ENCODE peak calls at places on chromosomes 6 and 20, in eight cellular contexts. L, I, G, X, N, Z, W and M are unnamed samples.

GRCh38 chr20:12617076-12617475 is 391.7 kb upstream of the SPTLC3 start:
- DNase-seq in L (no peak), I (no peak), G (no peak), X (no peak), N (no peak), Z (no peak), W (no peak), M (no peak)

GRCh38 chr20:8744228-8744844 is 324.6 kb upstream of the PLCB4 start:
- DNase-seq in L (no peak), I (peak), G (no peak), X (no peak), N (no peak), Z (no peak), W (no peak), M (no peak)

GRCh38 chr6:29071831-29072723 is 15.0 kb downstream of the OR2B3 start:
- DNase-seq in L (no peak), I (peak), G (no peak), X (no peak), N (no peak), Z (no peak), W (peak), M (peak)

GRCh38 chr6:117502580-117502979 is 20.1 kb downstream of the DCBLD1 start:
- DNase-seq in L (no peak), I (peak), G (no peak), X (no peak), N (no peak), Z (no peak), W (no peak), M (no peak)

GRCh38 chr20:12790856-12791255 is 217.9 kb upstream of the SPTLC3 start:
- DNase-seq in L (no peak), I (no peak), G (no peak), X (no peak), N (no peak), Z (no peak), W (no peak), M (no peak)

GRCh38 chr6:27839303-27840081 is 72.7 kb downstream of the OR2B2 start:
- DNase-seq in L (no peak), I (peak), G (peak), X (peak), N (no peak), Z (no peak), W (peak), M (no peak)

GRCh38 chr6:121520337-121521163 is 85.1 kb downstream of the GJA1 start:
- DNase-seq in L (no peak), I (peak), G (no peak), X (no peak), N (no peak), Z (no peak), W (peak), M (no peak)

GRCh38 chr6:135231469-135231844 is 50.3 kb downstream of the MYB start:
- DNase-seq in L (peak), I (peak), G (no peak), X (no peak), N (no peak), Z (no peak), W (no peak), M (no peak)

GRCh38 chr20:22305391-22305790 is 279.0 kb downstream of the FOXA2 start:
- DNase-seq in L (no peak), I (no peak), G (no peak), X (no peak), N (no peak), Z (no peak), W (no peak), M (no peak)

GRCh38 chr6:111280445-111280844 is 193.1 kb downstream of the SLC16A10 start:
- DNase-seq in L (no peak), I (no peak), G (no peak), X (no peak), N (no peak), Z (no peak), W (no peak), M (no peak)

GRCh38 chr6:33993653-33994052 is 152.2 kb downstream of the GRM4 start:
- DNase-seq in L (no peak), I (no peak), G (no peak), X (no peak), N (no peak), Z (no peak), W (no peak), M (no peak)

GRCh38 chr6:12113190-12113578 is 101.1 kb downstream of the HIVEP1 start:
- DNase-seq in L (no peak), I (peak), G (no peak), X (no peak), N (no peak), Z (no peak), W (peak), M (no peak)

GRCh38 chr6:45454008-45454911 is 76.5 kb upstream of the SUPT3H start:
- DNase-seq in L (no peak), I (no peak), G (no peak), X (no peak), N (no peak), Z (no peak), W (peak), M (no peak)

GRCh38 chr6:37260063-37260843 is 2.3 kb upstream of the TMEM217 start:
- DNase-seq in L (no peak), I (no peak), G (no peak), X (no peak), N (no peak), Z (no peak), W (no peak), M (no peak)

GRCh38 chr6:169896826-169897456 is 145.5 kb downstream of the ERMARD start:
- DNase-seq in L (no peak), I (no peak), G (no peak), X (no peak), N (no peak), Z (no peak), W (no peak), M (no peak)

GRCh38 chr6:156776470-156776840 is 723 bp upstream of the ARID1B start:
- DNase-seq in L (no peak), I (peak), G (no peak), X (peak), N (no peak), Z (no peak), W (peak), M (no peak)

GRCh38 chr6:33430334-33430733 is 10.5 kb downstream of the SYNGAP1 start:
- DNase-seq in L (no peak), I (no peak), G (no peak), X (no peak), N (no peak), Z (no peak), W (no peak), M (no peak)

GRCh38 chr20:61933951-61934715 is 131.5 kb downstream of the TAF4 start:
- DNase-seq in L (no peak), I (no peak), G (no peak), X (no peak), N (peak), Z (peak), W (no peak), M (no peak)

GRCh38 chr20:60135276-60135675 is 177.1 kb downstream of the CDH26 start:
- DNase-seq in L (no peak), I (no peak), G (no peak), X (no peak), N (no peak), Z (no peak), W (no peak), M (no peak)

GRCh38 chr20:60138263-60139127 is 180.3 kb downstream of the CDH26 start:
- DNase-seq in L (no peak), I (no peak), G (peak), X (peak), N (peak), Z (peak), W (no peak), M (peak)

GRCh38 chr20:60136640-60137411 is 178.6 kb downstream of the CDH26 start:
- DNase-seq in L (no peak), I (no peak), G (no peak), X (no peak), N (no peak), Z (no peak), W (no peak), M (no peak)

GRCh38 chr20:60139663-60140446 is 181.6 kb downstream of the CDH26 start:
- DNase-seq in L (no peak), I (no peak), G (no peak), X (no peak), N (no peak), Z (peak), W (no peak), M (no peak)

DNA sequence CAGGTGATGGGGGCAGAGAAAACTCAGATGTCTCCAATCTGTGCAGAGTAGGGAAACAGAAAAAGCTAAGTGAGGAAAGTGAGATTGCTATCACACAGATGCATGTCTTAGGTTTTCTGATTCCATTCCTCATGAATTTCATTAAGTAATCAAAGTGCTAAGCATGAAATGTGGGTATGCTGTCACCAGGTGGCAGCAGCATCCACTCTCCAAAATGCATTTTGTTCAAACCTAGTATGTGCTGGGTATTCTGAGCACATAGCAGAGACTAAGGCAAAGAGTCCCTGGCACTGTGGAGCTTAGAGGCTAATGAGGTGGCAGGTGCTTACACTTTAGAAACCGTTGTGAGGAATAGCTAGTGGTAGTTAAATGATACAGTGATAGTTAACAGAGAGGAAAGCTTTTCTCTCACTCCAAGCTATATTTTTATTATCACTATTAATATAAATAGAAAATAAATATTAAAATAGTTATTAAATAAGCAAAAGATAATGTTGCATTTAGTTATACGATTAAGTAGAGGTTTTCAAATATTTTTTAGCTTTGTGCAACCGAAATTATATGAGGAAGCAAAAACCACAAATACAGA is 179.5 kb downstream of the CDH26 start:
- DNase-seq in L (no peak), I (no peak), G (no peak), X (no peak), N (no peak), Z (no peak), W (peak), M (peak)
- H3K4me3 ChIP-seq in L (peak), I (no peak), G (peak), X (peak), N (peak), Z (peak), W (no peak), M (peak)

DNA sequence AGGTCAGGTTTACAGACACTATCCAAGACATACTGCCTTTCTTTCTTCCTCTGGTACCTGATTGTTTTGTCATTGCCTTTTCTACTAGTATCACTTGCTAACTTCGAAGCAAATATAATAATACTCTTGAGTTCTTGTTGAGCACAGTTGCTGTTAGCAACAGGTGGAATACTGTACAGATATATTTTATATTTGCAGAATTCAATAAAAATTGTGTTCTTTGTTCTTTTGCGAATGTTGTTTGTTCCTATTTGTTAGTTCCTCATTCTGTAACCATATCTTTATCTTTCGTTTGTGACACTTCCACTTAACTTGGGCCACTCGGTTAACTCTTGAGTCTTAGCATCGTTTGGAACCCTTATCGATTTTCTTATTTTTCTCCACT is 850 bp downstream of the CYB5R4 start:
- DNase-seq in L (no peak), I (no peak), G (no peak), X (no peak), N (no peak), Z (no peak), W (no peak), M (no peak)
- TF ChIP-seq CTCF in L (no peak), I (no peak), G (no peak), X (no peak), N (no peak), Z (no peak), W (no peak), M (no peak)

GRCh38 chr20:57009775-57010174 is 256.7 kb downstream of the BMP7 start:
- DNase-seq in L (no peak), I (no peak), G (no peak), X (no peak), N (no peak), Z (no peak), W (no peak), M (no peak)

GRCh38 chr20:57006411-57007170 is 259.9 kb downstream of the BMP7 start:
- DNase-seq in L (peak), I (no peak), G (no peak), X (no peak), N (no peak), Z (no peak), W (peak), M (no peak)

GRCh38 chr20:57007171-57007540 is 259.3 kb downstream of the BMP7 start:
- DNase-seq in L (peak), I (no peak), G (no peak), X (no peak), N (no peak), Z (no peak), W (no peak), M (no peak)

GRCh38 chr20:57009355-57009754 is 257.1 kb downstream of the BMP7 start:
- DNase-seq in L (no peak), I (no peak), G (no peak), X (no peak), N (no peak), Z (no peak), W (no peak), M (no peak)

GRCh38 chr20:57008217-57008616 is 258.2 kb downstream of the BMP7 start:
- DNase-seq in L (no peak), I (no peak), G (no peak), X (no peak), N (no peak), Z (no peak), W (peak), M (no peak)
- H3K4me3 ChIP-seq in L (no peak), I (no peak), G (no peak), X (no peak), N (no peak), Z (no peak), W (no peak), M (no peak)

GRCh38 chr6:137588472-137588871 is 94.3 kb upstream of the OLIG3 start:
- DNase-seq in L (no peak), I (no peak), G (no peak), X (no peak), N (no peak), Z (no peak), W (no peak), M (no peak)

GRCh38 chr6:137590684-137591083 is 96.5 kb upstream of the OLIG3 start:
- DNase-seq in L (no peak), I (no peak), G (no peak), X (no peak), N (no peak), Z (no peak), W (no peak), M (no peak)

GRCh38 chr6:137589067-137589848 is 95.1 kb upstream of the OLIG3 start:
- DNase-seq in L (peak), I (peak), G (no peak), X (peak), N (no peak), Z (no peak), W (peak), M (peak)
- TF ChIP-seq CTCF in L (peak), I (peak), G (no peak), X (peak), N (peak), Z (peak), W (peak), M (peak)

GRCh38 chr6:133468591-133468990 is 227.4 kb downstream of the EYA4 start:
- DNase-seq in L (no peak), I (no peak), G (no peak), X (no peak), N (no peak), Z (no peak), W (no peak), M (no peak)
- H3K4me3 ChIP-seq in L (no peak), I (no peak), G (no peak), X (no peak), N (no peak), Z (no peak), W (no peak), M (no peak)

GRCh38 chr6:40583694-40584093 is 3.5 kb downstream of the LRFN2 start:
- DNase-seq in L (no peak), I (no peak), G (no peak), X (no peak), N (no peak), Z (no peak), W (no peak), M (no peak)

GRCh38 chr6:40585661-40586269 is 1.4 kb downstream of the LRFN2 start:
- DNase-seq in L (no peak), I (no peak), G (no peak), X (no peak), N (no peak), Z (no peak), W (no peak), M (no peak)

GRCh38 chr6:40585218-40585617 is 1.9 kb downstream of the LRFN2 start:
- DNase-seq in L (no peak), I (no peak), G (no peak), X (no peak), N (no peak), Z (no peak), W (no peak), M (no peak)

GRCh38 chr6:40584741-40585140 is 2.4 kb downstream of the LRFN2 start:
- DNase-seq in L (no peak), I (no peak), G (no peak), X (no peak), N (no peak), Z (no peak), W (no peak), M (no peak)

GRCh38 chr6:40582892-40583291 is 4.3 kb downstream of the LRFN2 start:
- DNase-seq in L (no peak), I (no peak), G (no peak), X (no peak), N (no peak), Z (no peak), W (no peak), M (no peak)
- TF ChIP-seq CTCF in L (no peak), I (no peak), G (no peak), X (no peak), N (no peak), Z (no peak), W (no peak), M (no peak)

GRCh38 chr6:17448165-17448564 is 54.8 kb downstream of the CAP2 start:
- DNase-seq in L (no peak), I (peak), G (no peak), X (no peak), N (no peak), Z (no peak), W (no peak), M (no peak)
- H3K4me3 ChIP-seq in L (no peak), I (no peak), G (no peak), X (no peak), N (no peak), Z (no peak), W (no peak), M (no peak)

GRCh38 chr20:560680-561079 is 17.1 kb upstream of the CSNK2A1 start:
- DNase-seq in L (no peak), I (no peak), G (no peak), X (no peak), N (no peak), Z (no peak), W (no peak), M (no peak)
- TF ChIP-seq CTCF in L (peak), I (no peak), G (no peak), X (no peak), N (no peak), Z (no peak), W (no peak), M (peak)

GRCh38 chr6:26330835-26331808 is 33.9 kb upstream of the BTN3A2 start:
- DNase-seq in L (no peak), I (peak), G (no peak), X (no peak), N (no peak), Z (no peak), W (peak), M (peak)

GRCh38 chr6:26331809-26332226 is 33.2 kb upstream of the BTN3A2 start:
- DNase-seq in L (no peak), I (no peak), G (no peak), X (no peak), N (no peak), Z (no peak), W (no peak), M (no peak)

GRCh38 chr6:26327450-26328264 is 37.3 kb upstream of the BTN3A2 start:
- DNase-seq in L (no peak), I (peak), G (no peak), X (no peak), N (no peak), Z (no peak), W (peak), M (peak)

GRCh38 chr6:26328265-26328844 is 36.6 kb upstream of the BTN3A2 start:
- DNase-seq in L (no peak), I (no peak), G (no peak), X (no peak), N (no peak), Z (no peak), W (no peak), M (no peak)

GRCh38 chr6:26329763-26330511 is 35.1 kb upstream of the BTN3A2 start:
- DNase-seq in L (no peak), I (peak), G (no peak), X (no peak), N (no peak), Z (no peak), W (peak), M (no peak)
- H3K4me3 ChIP-seq in L (peak), I (no peak), G (no peak), X (no peak), N (no peak), Z (no peak), W (peak), M (peak)